ENCODE peak calls at places on chromosomes 12 and 14, in five cellular contexts. N is tibial artery, P is PC-3, T is upper lobe of right lung, V is esophagus squamous epithelium. A is an unnamed sample. For H3K27me3 and H3K36me3, the result is how much of the 10 kb centered on the place peaks cover.

GRCh38 chr14:89620436-89620835 is 203.4 kb upstream of the FOXN3 start:
- DNase-seq in V (no peak), P (no peak), T (no peak), N (no peak), A (no peak)

GRCh38 chr12:51883998-51884675 is 3.8 kb upstream of the ANKRD33 start:
- DNase-seq in V (no peak), T (no peak), N (no peak), P (no peak), A (no peak)

GRCh38 chr14:36582011-36582873 is at the start of gene NKX2-8:
- DNase-seq in P (no peak), T (peak), V (no peak), N (no peak), A (peak)

GRCh38 chr12:55658635-55659391 is 22.1 kb downstream of the OR10P1 start:
- DNase-seq in T (no peak), P (no peak), N (no peak), V (no peak), A (no peak)

GRCh38 chr12:106123551-106123991 is 15.2 kb downstream of the NUAK1 start:
- DNase-seq in N (peak), P (peak), V (no peak), T (no peak), A (no peak)

GRCh38 chr14:74579447-74580274 is 32.4 kb downstream of the LTBP2 start:
- DNase-seq in N (no peak), V (no peak), P (peak), T (no peak), A (no peak)

GRCh38 chr12:68250454-68250853 is 3.0 kb downstream of the IL22 start:
- DNase-seq in P (peak), T (no peak), N (no peak), V (no peak), A (no peak)

GRCh38 chr12:58815235-58815634 is 105.1 kb downstream of the LRIG3 start:
- DNase-seq in N (no peak), V (no peak), P (no peak), T (no peak), A (no peak)

GRCh38 chr12:111314949-111315539 is 53.9 kb downstream of the PHETA1 start:
- DNase-seq in T (no peak), N (peak), V (no peak), P (peak), A (no peak)

GRCh38 chr12:8849785-8850184 is 27.4 kb downstream of the A2ML1 start:
- DNase-seq in P (no peak), V (no peak), N (peak), T (no peak), A (no peak)

GRCh38 chr14:103879570-103880333 is 32.4 kb upstream of the PPP1R13B start:
- DNase-seq in P (peak), N (no peak), T (peak), V (no peak), A (peak)

GRCh38 chr14:85531141-85531593 is 1.2 kb downstream of the FLRT2 start:
- DNase-seq in V (no peak), T (peak), N (no peak), P (no peak), A (peak)

GRCh38 chr14:68922886-68923285 is 56.2 kb downstream of the ACTN1 start:
- DNase-seq in V (no peak), N (peak), T (no peak), P (no peak), A (no peak)

GRCh38 chr12:130456375-130457199 is 118.9 kb downstream of the PIWIL1 start:
- DNase-seq in N (no peak), T (no peak), P (no peak), V (no peak), A (no peak)

GRCh38 chr12:121038861-121039654 is at the start of gene OASL:
- DNase-seq in P (peak), V (no peak), T (peak), N (peak), A (no peak)

GRCh38 chr14:55170526-55170925 is 20.9 kb downstream of the DLGAP5 start:
- DNase-seq in N (no peak), P (no peak), T (no peak), V (no peak), A (no peak)

GRCh38 chr12:31896514-31897039 is 62.6 kb upstream of the RESF1 start:
- DNase-seq in T (no peak), V (peak), N (no peak), P (no peak), A (peak)

GRCh38 chr14:40623641-40624040 is 983.0 kb upstream of the LRFN5 start:
- DNase-seq in V (no peak), N (no peak), P (peak), T (no peak), A (no peak)

GRCh38 chr12:52691076-52691764 is 11.0 kb upstream of the KRT1 start:
- DNase-seq in P (no peak), T (no peak), V (no peak), N (no peak), A (peak)

GRCh38 chr12:65015850-65016249 is 105.3 kb downstream of the WIF1 start:
- DNase-seq in T (no peak), V (no peak), P (no peak), N (no peak), A (no peak)

GRCh38 chr14:73712540-73713141 is 1.5 kb downstream of the PNMA1 start:
- DNase-seq in T (no peak), N (no peak), V (no peak), P (peak), A (peak)

GRCh38 chr12:109995703-109996482 is at the start of gene GIT2:
- DNase-seq in V (peak), P (peak), N (peak), T (peak), A (peak)

GRCh38 chr12:47080725-47081502 is 1.2 kb upstream of the AMIGO2 start:
- DNase-seq in V (no peak), P (peak), T (peak), N (peak), A (peak)

GRCh38 chr12:642633-643477 is 20.4 kb downstream of the NINJ2 start:
- DNase-seq in P (no peak), V (no peak), T (peak), N (peak), A (peak)

GRCh38 chr12:65787056-65787855 is 37.0 kb upstream of the HMGA2 start:
- DNase-seq in P (no peak), V (no peak), T (no peak), N (no peak), A (no peak)

GRCh38 chr12:30613119-30613830 is 82.4 kb downstream of the IPO8 start:
- DNase-seq in V (no peak), T (no peak), P (no peak), N (no peak), A (no peak)

GRCh38 chr12:53476769-53477209 is 22.5 kb downstream of the MAP3K12 start:
- DNase-seq in N (no peak), V (no peak), P (peak), T (no peak), A (peak)

GRCh38 chr14:89237923-89238529 is 179.0 kb downstream of the FOXN3 start:
- DNase-seq in P (peak), V (no peak), N (no peak), T (no peak), A (peak)

GRCh38 chr12:6697584-6698351 is 2.8 kb downstream of the PIANP start:
- DNase-seq in N (no peak), P (peak), V (no peak), T (no peak), A (peak)
- H3K27me3 ChIP-seq in N (half or more), P (under half), V (half or more), T (under half), A (under half)

DNA sequence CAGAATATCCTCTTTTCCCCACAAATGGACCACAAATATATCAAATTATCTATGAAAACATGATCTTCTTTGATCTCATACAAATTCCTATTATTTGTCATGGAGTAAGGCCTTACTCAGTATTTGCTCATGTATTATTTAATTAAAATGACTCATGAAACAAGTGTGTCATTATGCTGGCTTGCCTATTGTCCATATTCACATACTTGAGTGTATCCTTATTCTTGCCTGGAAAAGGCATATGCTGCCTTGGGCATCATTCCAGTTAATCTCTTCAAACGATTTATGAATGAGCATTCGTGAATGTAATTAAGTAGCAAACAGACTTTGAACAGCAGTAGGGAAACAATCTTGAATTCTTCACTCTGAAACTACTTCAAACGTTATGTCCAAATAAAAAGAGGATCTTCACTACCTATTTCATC is 22.6 kb upstream of the SNRPF start:
- DNase-seq in N (no peak), P (peak), V (no peak), T (no peak), A (no peak)
- H3K4me3 ChIP-seq in N (no peak), P (no peak), V (no peak), T (no peak), A (no peak)

GRCh38 chr14:96304956-96305355 is 48.9 kb downstream of the BDKRB1 start:
- DNase-seq in P (peak), V (no peak), T (no peak), N (no peak), A (peak)
- H3K36me3 ChIP-seq in P (under half), V (under half), T (half or more), N (half or more), A (under half)

GRCh38 chr14:76962303-76962660 is 66.2 kb downstream of the IRF2BPL start:
- DNase-seq in T (no peak), N (no peak), P (no peak), V (no peak), A (no peak)
- H3K27me3 ChIP-seq in T (under half), N (under half), P (under half), V (under half), A (under half)

DNA sequence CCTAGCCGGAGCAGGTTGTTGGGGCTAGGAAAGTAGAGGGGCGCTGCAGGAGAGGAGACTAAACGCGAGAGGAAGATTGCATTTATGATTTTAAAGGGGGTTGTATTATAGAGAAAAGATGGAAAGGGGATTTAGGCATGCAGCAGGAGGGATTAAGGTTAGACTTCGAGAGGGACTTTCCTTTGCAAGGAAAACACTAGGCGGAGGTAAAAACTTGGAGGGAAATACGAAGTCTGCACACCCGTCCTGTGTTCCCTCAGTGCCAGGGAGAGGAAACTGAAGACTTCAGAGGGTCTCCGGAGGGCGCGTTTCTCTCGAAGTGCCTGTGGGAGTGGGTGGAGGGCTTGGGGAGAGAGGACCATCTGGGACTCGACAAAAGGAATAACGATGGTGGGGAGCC is 433 bp upstream of the PPP1R1A start:
- DNase-seq in T (no peak), V (no peak), P (no peak), N (no peak), A (peak)
- H3K4me3 ChIP-seq in T (peak), V (peak), P (no peak), N (peak), A (peak)

GRCh38 chr12:49031573-49032161 is 13.1 kb upstream of the PRKAG1 start:
- DNase-seq in V (no peak), T (no peak), N (no peak), P (no peak), A (no peak)
- H3K36me3 ChIP-seq in V (half or more), T (half or more), N (half or more), P (under half), A (half or more)

DNA sequence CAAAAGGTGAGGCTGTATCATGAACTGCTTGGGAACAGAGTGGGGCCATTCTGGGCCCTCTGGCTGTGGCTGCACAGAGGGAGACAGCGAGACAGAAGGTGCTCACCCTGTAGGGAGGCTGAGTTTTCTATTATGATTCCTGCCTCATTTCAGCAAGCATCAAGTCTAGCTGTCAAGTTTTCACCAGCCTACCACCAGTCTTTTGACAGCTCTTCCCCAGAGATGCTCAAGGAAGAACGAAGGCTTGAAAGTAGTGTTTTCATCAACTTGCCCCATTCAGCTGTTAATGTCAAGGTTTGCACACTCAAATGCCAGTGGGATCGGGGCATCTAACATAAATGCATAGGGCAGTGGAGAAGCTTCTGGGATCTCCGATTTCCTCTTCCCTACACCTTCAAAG is 10.0 kb downstream of the FGF23 start:
- DNase-seq in T (no peak), V (no peak), P (no peak), N (no peak), A (no peak)
- H3K27me3 ChIP-seq in T (under half), V (under half), P (under half), N (under half), A (under half)

GRCh38 chr14:61927521-61927920 is 165.3 kb downstream of the SNAPC1 start:
- DNase-seq in P (peak), N (no peak), V (no peak), T (no peak), A (no peak)

GRCh38 chr14:61930101-61930857 is 168.1 kb downstream of the SNAPC1 start:
- DNase-seq in T (no peak), P (no peak), V (no peak), N (no peak), A (no peak)

GRCh38 chr14:61927015-61927414 is 164.8 kb downstream of the SNAPC1 start:
- DNase-seq in T (no peak), P (peak), N (no peak), V (no peak), A (no peak)

GRCh38 chr14:61929651-61930050 is 167.4 kb downstream of the SNAPC1 start:
- DNase-seq in N (no peak), T (no peak), P (no peak), V (no peak), A (no peak)

DNA sequence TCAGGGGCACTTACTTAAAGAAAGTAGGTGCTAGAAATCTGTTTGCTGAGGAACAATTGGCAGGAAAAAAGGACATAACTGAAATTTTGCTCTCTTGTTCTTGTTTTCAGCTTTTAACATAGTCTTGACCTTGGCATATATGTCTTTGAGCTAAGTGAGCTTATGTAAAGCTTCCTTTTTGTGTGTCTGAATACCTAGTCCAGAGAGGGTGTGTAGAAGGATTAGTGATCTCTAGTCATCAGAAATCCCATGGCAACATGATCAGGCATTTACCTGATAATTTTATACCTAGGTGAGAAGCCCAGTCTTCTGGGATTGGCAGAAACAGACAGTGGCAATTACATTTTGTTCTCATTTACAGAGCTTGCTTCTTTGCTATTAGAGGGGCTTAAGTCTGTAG is 166.1 kb downstream of the SNAPC1 start:
- DNase-seq in V (no peak), T (no peak), P (peak), N (no peak), A (no peak)
- H3K4me3 ChIP-seq in V (no peak), T (no peak), P (peak), N (no peak), A (no peak)

GRCh38 chr12:113167868-113168267 is 17.4 kb downstream of the DDX54 start:
- DNase-seq in N (no peak), T (no peak), P (no peak), V (no peak), A (peak)
- H3K36me3 ChIP-seq in N (half or more), T (half or more), P (half or more), V (under half), A (under half)